ENCODE peak calls at places on chromosomes 11 and 22, in ten cellular contexts. F is ovary, N is B cell, K is astrocyte of the spinal cord, X is neural crest cell, G is colonic mucosa, D is body of pancreas, Y is BE2C, U is lower leg skin, T is fibroblast of pulmonary artery. M is an unnamed sample.

GRCh38 chr22:48577014-48577690 is 1250.5 kb downstream of the BRD1 start:
- DNase-seq in K (no peak), Y (no peak), T (no peak), N (no peak), X (no peak), G (no peak), F (no peak), D (no peak), U (no peak), M (no peak)

GRCh38 chr22:50303848-50304527 is 3.5 kb downstream of the PLXNB2 start:
- DNase-seq in U (peak), G (peak), Y (peak), K (no peak), N (peak), D (peak), T (no peak), X (no peak), F (no peak), M (peak)

GRCh38 chr11:21142007-21142406 is 472.6 kb downstream of the NELL1 start:
- DNase-seq in T (no peak), G (no peak), X (no peak), F (no peak), N (no peak), Y (peak), D (no peak), U (no peak), K (no peak), M (no peak)

GRCh38 chr11:67117667-67118058 is 1.4 kb upstream of the KDM2A start:
- DNase-seq in X (peak), T (no peak), N (no peak), G (peak), F (peak), K (no peak), D (no peak), Y (no peak), U (peak), M (peak)

GRCh38 chr11:35553831-35554230 is 28.4 kb upstream of the PAMR1 start:
- DNase-seq in U (no peak), F (no peak), T (peak), N (no peak), G (no peak), Y (no peak), X (no peak), D (peak), K (peak), M (no peak)

GRCh38 chr22:20656902-20657836 is 116.7 kb upstream of the SERPIND1 start:
- DNase-seq in K (no peak), D (no peak), N (no peak), F (no peak), G (no peak), T (no peak), X (no peak), Y (no peak), U (peak), M (no peak)

GRCh38 chr11:47863189-47863892 is 15.2 kb upstream of the NUP160 start:
- DNase-seq in F (no peak), D (no peak), K (peak), Y (no peak), N (peak), T (peak), G (no peak), U (no peak), X (no peak), M (no peak)

GRCh38 chr11:126007263-126007662 is 55.4 kb downstream of the CDON start:
- DNase-seq in N (no peak), G (no peak), U (no peak), D (no peak), X (no peak), F (no peak), Y (peak), T (peak), K (peak), M (no peak)

GRCh38 chr11:83449338-83449913 is 163.3 kb upstream of the CCDC90B start:
- DNase-seq in Y (no peak), N (no peak), D (no peak), G (no peak), K (no peak), U (no peak), X (no peak), F (no peak), T (no peak), M (no peak)

GRCh38 chr11:92482502-92482901 is 257.9 kb downstream of the FAT3 start:
- DNase-seq in F (no peak), X (no peak), N (no peak), G (no peak), Y (no peak), K (no peak), T (no peak), D (no peak), U (no peak), M (no peak)

GRCh38 chr11:59221438-59221837 is 8.7 kb upstream of the MPEG1 start:
- DNase-seq in Y (no peak), D (no peak), X (no peak), G (no peak), N (no peak), T (peak), K (no peak), F (no peak), U (no peak), M (no peak)

GRCh38 chr22:43401661-43402060 is 10.2 kb upstream of the MPPED1 start:
- DNase-seq in D (no peak), U (no peak), K (no peak), Y (no peak), F (no peak), G (no peak), T (no peak), N (no peak), X (no peak), M (no peak)

GRCh38 chr11:115324569-115325432 is 179.4 kb downstream of the CADM1 start:
- DNase-seq in N (peak), K (peak), D (peak), U (no peak), G (peak), Y (peak), T (peak), F (no peak), X (no peak), M (peak)

GRCh38 chr11:34305095-34305692 is 52.6 kb downstream of the ABTB2 start:
- DNase-seq in U (no peak), N (no peak), X (no peak), Y (no peak), G (no peak), D (no peak), F (no peak), K (peak), T (no peak), M (no peak)

GRCh38 chr11:57312511-57313021 is 12.2 kb downstream of the TNKS1BP1 start:
- DNase-seq in G (peak), U (no peak), K (no peak), Y (no peak), F (no peak), N (no peak), T (no peak), D (no peak), X (no peak), M (no peak)

GRCh38 chr11:66106786-66107599 is 36.9 kb downstream of the PACS1 start:
- DNase-seq in D (no peak), G (no peak), T (peak), X (no peak), K (no peak), F (no peak), Y (no peak), U (no peak), N (no peak), M (peak)

GRCh38 chr11:72040497-72041363 is 39.6 kb downstream of the NUMA1 start:
- DNase-seq in K (peak), X (peak), N (peak), U (peak), T (peak), G (peak), D (peak), Y (peak), F (peak), M (peak)

GRCh38 chr11:15716550-15716949 is 601.8 kb downstream of the INSC start:
- DNase-seq in T (peak), D (no peak), N (no peak), X (no peak), Y (no peak), U (no peak), K (peak), G (no peak), F (no peak), M (no peak)

GRCh38 chr22:47161631-47162030 is 399.2 kb downstream of the TBC1D22A start:
- DNase-seq in X (no peak), Y (peak), U (peak), N (peak), D (no peak), G (no peak), T (no peak), F (no peak), K (no peak), M (no peak)

GRCh38 chr11:22467248-22467647 is 129.1 kb downstream of the SLC17A6 start:
- DNase-seq in G (no peak), F (no peak), Y (no peak), X (no peak), N (no peak), D (no peak), T (peak), K (no peak), U (no peak), M (no peak)

GRCh38 chr11:101516546-101516945 is 67.3 kb downstream of the TRPC6 start:
- DNase-seq in U (no peak), K (no peak), Y (no peak), X (no peak), T (no peak), D (no peak), G (no peak), N (no peak), F (no peak), M (no peak)

GRCh38 chr11:43947003-43947500 is 4.6 kb downstream of the C11orf96 start:
- DNase-seq in Y (peak), G (no peak), T (peak), D (peak), X (no peak), K (no peak), U (no peak), F (no peak), N (no peak), M (no peak)

GRCh38 chr22:37285937-37286336 is 3.6 kb downstream of the CYTH4 start:
- DNase-seq in G (no peak), N (no peak), K (no peak), U (no peak), T (no peak), D (no peak), X (no peak), F (no peak), Y (no peak), M (no peak)

GRCh38 chr22:37290737-37291136 is 8.4 kb downstream of the CYTH4 start:
- DNase-seq in F (no peak), Y (no peak), K (no peak), X (no peak), D (no peak), G (no peak), U (no peak), N (no peak), T (peak), M (no peak)

GRCh38 chr22:37287550-37287951 is 5.2 kb downstream of the CYTH4 start:
- DNase-seq in Y (no peak), K (no peak), F (no peak), X (no peak), U (no peak), D (no peak), N (no peak), G (no peak), T (no peak), M (no peak)

GRCh38 chr22:37289156-37289735 is 6.9 kb downstream of the CYTH4 start:
- DNase-seq in F (no peak), X (no peak), N (no peak), U (no peak), G (no peak), T (no peak), D (no peak), Y (no peak), K (no peak), M (peak)

GRCh38 chr22:37288521-37288920 is 6.2 kb downstream of the CYTH4 start:
- DNase-seq in K (no peak), T (no peak), Y (no peak), N (no peak), F (no peak), X (no peak), G (no peak), D (no peak), U (no peak), M (no peak)
- TF ChIP-seq CTCF in K (no peak), T (no peak), Y (no peak), N (no peak), F (no peak), X (no peak), G (no peak), D (no peak), U (no peak), M (no peak)

GRCh38 chr22:42010778-42011177 is 12.2 kb downstream of the WBP2NL start:
- DNase-seq in U (no peak), T (no peak), G (no peak), D (no peak), X (no peak), K (no peak), F (no peak), N (no peak), Y (no peak), M (no peak)
- TF ChIP-seq CTCF in U (no peak), T (no peak), G (no peak), D (no peak), X (no peak), K (no peak), F (no peak), N (no peak), Y (no peak), M (no peak)

DNA sequence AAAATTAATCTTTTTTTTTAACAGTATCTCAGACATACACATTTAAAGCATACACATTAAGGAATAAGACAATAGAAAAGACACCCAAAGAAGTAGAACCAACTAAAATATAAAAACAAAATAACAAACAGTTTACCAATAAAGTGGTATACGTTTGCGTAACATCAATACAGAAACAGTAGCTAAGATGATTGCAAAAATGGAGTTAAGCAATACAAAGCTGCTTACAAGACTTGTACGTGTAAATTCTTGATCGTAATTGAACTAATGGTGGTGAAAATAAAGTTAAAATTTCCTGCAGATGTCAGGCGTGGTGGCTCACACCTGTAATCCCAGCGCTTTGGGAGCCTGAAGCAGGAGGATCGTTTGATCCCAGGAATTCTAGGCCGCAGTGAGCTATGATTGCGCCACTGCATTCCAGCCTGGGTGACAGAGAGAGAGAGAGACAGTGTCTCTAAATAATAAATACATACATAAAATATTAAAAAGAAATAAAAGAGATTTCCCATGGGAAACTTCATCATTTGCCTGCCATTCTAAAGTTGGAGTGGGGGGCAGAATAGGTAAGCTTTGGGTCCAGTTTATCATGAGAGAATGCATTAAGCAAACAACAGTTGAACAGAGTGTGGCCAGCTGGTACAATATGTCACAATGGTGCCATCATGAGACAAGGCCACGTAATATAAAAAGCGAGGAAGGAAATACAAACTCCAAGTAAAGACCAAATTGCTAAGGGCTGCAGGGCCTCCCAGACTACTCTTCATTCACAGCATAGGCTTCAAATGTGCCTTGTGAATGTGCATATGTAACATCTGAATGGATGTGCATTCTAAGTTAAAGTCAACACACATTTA is 38.9 kb upstream of the EED start:
- DNase-seq in D (peak), U (no peak), N (no peak), Y (no peak), F (no peak), G (no peak), K (no peak), T (no peak), X (no peak), M (no peak)
- TF ChIP-seq CTCF in D (no peak), U (no peak), N (no peak), Y (no peak), F (no peak), G (no peak), K (no peak), T (no peak), X (no peak), M (no peak)

GRCh38 chr11:10436224-10436623 is 18.8 kb upstream of the AMPD3 start:
- DNase-seq in K (no peak), T (no peak), F (no peak), U (no peak), X (no peak), N (no peak), D (no peak), Y (no peak), G (no peak), M (no peak)
- TF ChIP-seq CTCF in K (no peak), T (no peak), F (no peak), U (no peak), X (no peak), N (no peak), D (no peak), Y (no peak), G (no peak), M (no peak)

GRCh38 chr11:106152013-106152412 is 74.6 kb downstream of the AASDHPPT start:
- DNase-seq in T (peak), G (no peak), K (peak), Y (no peak), F (no peak), X (no peak), U (no peak), D (peak), N (no peak), M (no peak)
- TF ChIP-seq CTCF in T (peak), G (no peak), K (no peak), Y (no peak), F (no peak), X (peak), U (no peak), D (no peak), N (no peak), M (no peak)

DNA sequence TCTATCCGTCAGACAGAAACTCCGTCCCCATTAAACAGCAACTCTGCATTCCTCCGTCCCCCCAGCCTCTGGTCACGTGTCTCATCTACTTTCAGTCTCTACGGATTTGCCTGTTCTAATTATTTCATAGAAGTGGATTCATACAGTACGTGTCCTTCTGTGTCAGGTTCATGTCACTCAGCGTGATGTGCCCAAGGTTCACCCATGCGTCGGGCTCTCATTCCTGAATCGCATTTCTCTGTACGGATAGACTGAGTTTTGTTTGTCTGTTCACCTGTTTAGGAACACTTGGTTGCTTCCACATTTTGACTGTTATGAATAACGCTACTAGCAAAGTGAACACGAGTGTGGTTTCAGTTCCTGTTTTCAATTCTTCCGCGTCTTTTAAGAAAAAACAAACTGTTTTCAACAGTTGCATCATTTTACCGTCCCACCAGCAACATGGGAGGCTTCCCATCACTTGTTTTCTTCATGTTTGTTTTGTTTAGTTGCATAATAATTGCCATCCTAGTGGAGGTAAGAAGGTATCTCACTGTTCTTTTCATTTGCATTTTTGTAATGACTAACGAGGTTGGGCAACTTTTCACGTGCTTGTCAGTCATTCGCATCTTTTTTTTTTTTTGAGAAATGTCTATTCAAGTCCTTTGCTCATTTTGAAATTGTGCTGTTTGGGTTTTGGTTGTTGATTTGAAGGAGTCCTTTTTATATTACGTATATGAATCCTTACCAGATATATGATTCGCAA is 8.9 kb upstream of the NLRP6 start:
- DNase-seq in G (peak), F (no peak), T (no peak), U (peak), Y (no peak), K (no peak), D (peak), N (peak), X (no peak), M (peak)
- TF ChIP-seq CTCF in G (no peak), F (no peak), T (no peak), U (no peak), Y (no peak), K (no peak), D (no peak), N (peak), X (no peak), M (peak)

GRCh38 chr11:65016705-65017104 is 2.7 kb downstream of the ARL2 start:
- DNase-seq in K (no peak), G (no peak), D (no peak), U (no peak), T (no peak), N (no peak), F (no peak), X (no peak), Y (no peak), M (no peak)

GRCh38 chr11:65014146-65014960 is at the start of gene ARL2:
- DNase-seq in G (no peak), X (no peak), T (peak), K (no peak), D (peak), N (no peak), Y (no peak), F (no peak), U (peak), M (peak)

GRCh38 chr11:65017927-65018326 is 4.0 kb downstream of the ARL2 start:
- DNase-seq in K (no peak), F (no peak), U (no peak), T (no peak), D (no peak), N (no peak), Y (no peak), G (no peak), X (no peak), M (no peak)

GRCh38 chr11:65013130-65013691 is 749 bp upstream of the ARL2 start:
- DNase-seq in X (peak), K (peak), F (peak), Y (peak), D (peak), U (peak), G (peak), N (peak), T (peak), M (peak)

DNA sequence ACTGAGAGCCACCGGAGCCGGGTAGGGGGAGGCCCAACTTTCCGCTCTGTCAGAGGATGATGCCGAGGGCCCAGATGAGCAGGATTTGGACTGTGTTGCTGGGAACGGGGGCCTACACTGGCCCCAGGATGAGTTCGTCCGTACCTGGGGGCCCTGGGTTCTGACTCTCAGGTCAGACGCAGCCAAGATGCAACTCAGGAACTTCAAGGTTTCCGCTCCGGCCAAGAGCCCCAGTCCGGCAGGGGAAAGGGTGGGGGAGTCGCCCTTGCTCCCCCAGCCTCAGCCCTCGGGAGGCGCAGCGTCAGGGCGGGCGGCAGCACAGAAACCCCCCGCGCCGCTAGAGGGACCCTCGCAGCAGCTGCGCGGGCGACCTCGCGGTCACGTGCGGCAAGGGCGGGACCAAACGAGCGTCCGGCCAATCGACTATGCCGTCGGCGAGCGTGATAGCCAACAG is 241 bp upstream of the ARL2 start:
- DNase-seq in G (peak), U (peak), K (peak), Y (peak), F (peak), D (peak), N (peak), T (peak), X (peak), M (peak)
- TF ChIP-seq CTCF in G (peak), U (no peak), K (no peak), Y (peak), F (peak), D (no peak), N (no peak), T (no peak), X (no peak), M (peak)

GRCh38 chr22:35677460-35678187 is 29.4 kb downstream of the APOL6 start:
- DNase-seq in F (no peak), D (no peak), K (no peak), Y (no peak), G (no peak), U (no peak), N (no peak), X (no peak), T (no peak), M (no peak)
- TF ChIP-seq CTCF in F (no peak), D (no peak), K (no peak), Y (no peak), G (no peak), U (no peak), N (no peak), X (no peak), T (no peak), M (no peak)